ENCODE peak calls at places on chromosomes 1 and 21, in six cellular contexts. P, G, O, W, I and Z are unnamed samples.

GRCh38 chr1:44423706-44424546 is 18.9 kb downstream of the RNF220 start:
- DNase-seq in P (peak; percentile 90), G (peak; percentile 78), O (peak; percentile 67), W (peak; percentile 44), I (peak; percentile 47), Z (no peak)

GRCh38 chr1:198335663-198336062 is 178.9 kb downstream of the NEK7 start:
- DNase-seq in P (no peak), G (no peak), O (no peak), W (no peak), I (no peak), Z (no peak)

GRCh38 chr1:203099121-203099520 is 13.3 kb upstream of the MYOG start:
- DNase-seq in P (no peak), G (no peak), O (no peak), W (no peak), I (no peak), Z (no peak)

GRCh38 chr1:27785763-27786162 is 12.7 kb downstream of the STX12 start:
- DNase-seq in P (no peak), G (no peak), O (no peak), W (no peak), I (no peak), Z (no peak)

GRCh38 chr1:15584489-15585363 is at the start of gene AGMAT:
- DNase-seq in P (peak; percentile 45), G (no peak), O (peak; percentile 33), W (no peak), I (peak; percentile 19), Z (peak; percentile 57)

GRCh38 chr1:237901284-237901870 is 10.7 kb upstream of the ZP4 start:
- DNase-seq in P (peak; percentile 1), G (no peak), O (no peak), W (peak; percentile 11), I (no peak), Z (peak; percentile 58)

GRCh38 chr1:3410435-3410915 is 44.0 kb upstream of the ARHGEF16 start:
- DNase-seq in P (no peak), G (no peak), O (no peak), W (no peak), I (no peak), Z (no peak)

GRCh38 chr1:166136252-166136651 is 30.5 kb downstream of the FAM78B start:
- DNase-seq in P (peak; percentile 1), G (no peak), O (no peak), W (no peak), I (no peak), Z (peak; percentile 56)

GRCh38 chr1:62295921-62296451 is 23.2 kb downstream of the KANK4 start:
- DNase-seq in P (peak; percentile 68), G (no peak), O (no peak), W (peak; percentile 14), I (no peak), Z (no peak)

GRCh38 chr1:235725493-235725892 is 75.9 kb upstream of the GNG4 start:
- DNase-seq in P (no peak), G (no peak), O (no peak), W (no peak), I (no peak), Z (no peak)

GRCh38 chr1:12143631-12144155 is 23.1 kb upstream of the TNFRSF1B start:
- DNase-seq in P (peak; percentile 98), G (peak; percentile 94), O (peak; percentile 88), W (no peak), I (peak; percentile 79), Z (no peak)

GRCh38 chr1:170086399-170087032 is 12.0 kb upstream of the KIFAP3 start:
- DNase-seq in P (no peak), G (no peak), O (no peak), W (no peak), I (no peak), Z (no peak)

GRCh38 chr1:111334169-111334568 is 43.5 kb downstream of the CHIA start:
- DNase-seq in P (peak; percentile 68), G (no peak), O (no peak), W (peak; percentile 60), I (peak; percentile 19), Z (peak; percentile 15)

GRCh38 chr1:11620405-11620804 is 33.8 kb downstream of the FBXO2 start:
- DNase-seq in P (no peak), G (no peak), O (no peak), W (no peak), I (no peak), Z (no peak)

GRCh38 chr1:72281144-72281543 is 1.2 kb downstream of the NEGR1 start:
- DNase-seq in P (no peak), G (no peak), O (no peak), W (no peak), I (no peak), Z (no peak)

GRCh38 chr1:32507021-32507420 is 32.2 kb upstream of the ZBTB8A start:
- DNase-seq in P (no peak), G (no peak), O (no peak), W (no peak), I (no peak), Z (no peak)

GRCh38 chr21:46318464-46318845 is 5.2 kb downstream of the C21orf58 start:
- DNase-seq in P (no peak), G (no peak), O (no peak), W (no peak), I (no peak), Z (no peak)

GRCh38 chr1:5577255-5578040 is 414.8 kb downstream of the NPHP4 start:
- DNase-seq in P (no peak), G (no peak), O (no peak), W (no peak), I (no peak), Z (no peak)

GRCh38 chr21:28239345-28239744 is 753.3 kb downstream of the LTN1 start:
- DNase-seq in P (peak; percentile 45), G (no peak), O (peak; percentile 58), W (no peak), I (peak; percentile 61), Z (no peak)

GRCh38 chr1:119327436-119328155 is 41.0 kb upstream of the HAO2 start:
- DNase-seq in P (peak; percentile 39), G (peak; percentile 96), O (no peak), W (no peak), I (no peak), Z (peak; percentile 47)

GRCh38 chr1:203075249-203076030 is 10.4 kb downstream of the MYOG start:
- DNase-seq in P (no peak), G (peak; percentile 34), O (no peak), W (no peak), I (no peak), Z (no peak)

GRCh38 chr1:110829955-110830553 is 42.9 kb upstream of the CD53 start:
- DNase-seq in P (peak; percentile 25), G (no peak), O (no peak), W (peak; percentile 60), I (no peak), Z (peak; percentile 28)

GRCh38 chr1:29490204-29490934 is 254.0 kb downstream of the PTPRU start:
- DNase-seq in P (no peak), G (peak; percentile 33), O (no peak), W (no peak), I (no peak), Z (no peak)

GRCh38 chr1:26570287-26570686 is 40.7 kb downstream of the RPS6KA1 start:
- DNase-seq in P (peak; percentile 51), G (no peak), O (peak; percentile 1), W (no peak), I (no peak), Z (no peak)

GRCh38 chr1:150642296-150642695 is 12.9 kb upstream of the ENSA start:
- DNase-seq in P (no peak), G (no peak), O (no peak), W (no peak), I (no peak), Z (no peak)

GRCh38 chr1:20921285-20921684 is 134.2 kb upstream of the HP1BP3 start:
- DNase-seq in P (no peak), G (no peak), O (no peak), W (no peak), I (no peak), Z (no peak)

GRCh38 chr1:235074335-235075120 is 54.1 kb downstream of the TOMM20 start:
- DNase-seq in P (peak; percentile 49), G (peak; percentile 77), O (peak; percentile 66), W (no peak), I (peak; percentile 45), Z (peak; percentile 36)

GRCh38 chr1:200428482-200429205 is 18.8 kb upstream of the ZNF281 start:
- DNase-seq in P (peak; percentile 62), G (no peak), O (no peak), W (no peak), I (no peak), Z (no peak)

GRCh38 chr1:218426343-218426657 is 81.2 kb downstream of the TGFB2 start:
- DNase-seq in P (peak; percentile 92), G (peak; percentile 73), O (no peak), W (no peak), I (no peak), Z (no peak)

GRCh38 chr1:233394860-233395717 is 67.6 kb downstream of the MAP3K21 start:
- DNase-seq in P (peak; percentile 67), G (no peak), O (no peak), W (peak; percentile 34), I (no peak), Z (peak; percentile 15)

GRCh38 chr1:244730934-244731434 is 78.1 kb downstream of the DESI2 start:
- DNase-seq in P (no peak), G (no peak), O (no peak), W (no peak), I (no peak), Z (no peak)
- H3K4me3 ChIP-seq in P (peak overlapping the region; percentile 25), G (peak overlapping the region; percentile 58), O (peak overlapping the region; percentile 58), W (no peak overlapping the region), I (peak overlapping the region; percentile 70), Z (no peak overlapping the region)

DNA sequence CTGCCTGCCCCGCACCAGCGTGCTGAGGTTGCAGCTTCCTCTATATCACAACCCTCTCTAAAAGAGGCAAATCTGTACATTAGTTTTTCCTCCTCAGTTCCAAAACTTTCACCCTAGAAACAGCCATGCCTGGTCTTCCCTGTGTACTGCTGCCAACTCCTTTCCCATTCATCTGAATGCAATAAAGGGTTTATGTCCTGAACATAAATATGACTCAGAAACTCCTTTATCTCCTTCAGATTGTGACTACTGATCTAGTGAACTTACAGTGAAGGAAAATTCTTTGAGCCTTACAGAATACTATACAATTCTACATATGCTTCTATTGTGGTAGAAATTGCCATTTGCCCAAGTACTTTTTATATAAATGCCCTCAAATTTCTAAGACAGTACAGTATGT is 345.2 kb upstream of the SNX7 start:
- DNase-seq in P (peak; percentile 67), G (no peak), O (no peak), W (no peak), I (no peak), Z (no peak)
- H3K9me3 ChIP-seq in P (no peaks in the 10 kb centered on the region), G (no peaks in the 10 kb centered on the region), O (no peaks in the 10 kb centered on the region), W (no peaks in the 10 kb centered on the region), I (no peaks in the 10 kb centered on the region), Z (no peaks in the 10 kb centered on the region)

GRCh38 chr1:226991920-226992319 is 51.8 kb downstream of the COQ8A start:
- DNase-seq in P (no peak), G (no peak), O (no peak), W (no peak), I (no peak), Z (no peak)
- TF ChIP-seq CTCF in P (no peak), G (no peak), O (no peak), W (no peak), I (no peak), Z (no peak)

DNA sequence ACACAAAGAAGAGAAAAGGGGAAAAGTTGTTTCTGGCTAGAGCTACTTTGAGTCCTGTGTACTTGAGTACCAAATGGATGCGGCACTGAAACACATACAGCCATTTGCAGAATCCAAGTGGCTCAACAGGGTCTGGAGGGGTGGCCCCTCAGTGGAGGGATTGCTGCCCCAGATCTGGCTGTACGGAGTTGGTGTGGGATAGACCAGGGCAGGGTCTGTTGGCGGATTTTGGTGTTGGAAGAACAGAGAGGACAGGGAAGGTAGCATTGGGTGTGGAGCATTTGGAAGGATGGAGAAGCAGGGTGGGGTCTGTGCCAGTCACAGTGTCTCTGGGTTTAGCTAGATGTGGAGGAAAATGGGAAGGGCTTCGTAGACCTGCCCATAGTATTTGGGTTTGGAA is 220.5 kb downstream of the CAMTA1 start:
- DNase-seq in P (no peak), G (no peak), O (no peak), W (no peak), I (no peak), Z (no peak)
- H3K4me3 ChIP-seq in P (no peak overlapping the region), G (no peak overlapping the region), O (no peak overlapping the region), W (no peak overlapping the region), I (no peak overlapping the region), Z (no peak overlapping the region)